ENCODE peak calls at places on chromosomes 7 and 10, in six cellular contexts. L, A, V, P, N and Z are unnamed samples.

GRCh38 chr10:124415210-124415609 is 3.5 kb downstream of the OAT start:
- DNase-seq in V (no peak), A (no peak), N (no peak), P (no peak), L (no peak), Z (no peak)

GRCh38 chr7:28190077-28190476 is 9.5 kb upstream of the JAZF1 start:
- DNase-seq in L (no peak), P (no peak), A (no peak), N (no peak), V (no peak), Z (no peak)

GRCh38 chr7:87058739-87059524 is 522 bp downstream of the ELAPOR2 start:
- DNase-seq in A (no peak), P (no peak), L (peak), V (peak), N (no peak), Z (no peak)

GRCh38 chr10:53904506-53905241 is 896.4 kb downstream of the PCDH15 start:
- DNase-seq in P (no peak), V (no peak), L (no peak), A (no peak), N (no peak), Z (no peak)

GRCh38 chr10:96072673-96073072 is 29.3 kb downstream of the CCNJ start:
- DNase-seq in A (no peak), L (no peak), V (no peak), N (no peak), P (no peak), Z (no peak)

GRCh38 chr10:683448-684071 is 5.9 kb downstream of the DIP2C start:
- DNase-seq in N (peak), P (peak), A (peak), V (no peak), L (no peak), Z (no peak)

GRCh38 chr7:95584752-95585425 is 11.4 kb downstream of the PDK4 start:
- DNase-seq in L (no peak), A (no peak), N (no peak), P (no peak), V (no peak), Z (no peak)

GRCh38 chr10:29585488-29585976 is 49.2 kb downstream of the SVIL start:
- DNase-seq in L (no peak), N (no peak), A (no peak), V (peak), P (no peak), Z (peak)

GRCh38 chr7:152647-153046 is 39.7 kb upstream of the FAM20C start:
- DNase-seq in L (no peak), A (no peak), P (no peak), V (no peak), N (no peak), Z (no peak)

GRCh38 chr10:13740416-13740815 is 153.7 kb downstream of the PRPF18 start:
- DNase-seq in L (no peak), A (no peak), V (no peak), N (no peak), P (no peak), Z (no peak)

GRCh38 chr10:46091834-46092522 is 45.9 kb upstream of the MSMB start:
- DNase-seq in L (no peak), V (no peak), P (no peak), A (no peak), N (no peak), Z (no peak)

GRCh38 chr7:131196808-131197207 is 130.9 kb upstream of the MKLN1 start:
- DNase-seq in P (no peak), A (no peak), N (peak), V (peak), L (no peak), Z (peak)

GRCh38 chr10:54947605-54948004 is 146.6 kb upstream of the PCDH15 start:
- DNase-seq in V (no peak), N (no peak), P (no peak), A (no peak), L (no peak), Z (no peak)

GRCh38 chr7:150515752-150516151 is 1.1 kb downstream of the GIMAP7 start:
- DNase-seq in L (no peak), N (no peak), V (no peak), A (no peak), P (no peak), Z (no peak)

GRCh38 chr7:120981888-120982615 is 6.5 kb upstream of the CPED1 start:
- DNase-seq in V (no peak), A (no peak), P (peak), N (peak), L (no peak), Z (no peak)

GRCh38 chr7:150381785-150382122 is 2.6 kb downstream of the ZNF775 start:
- DNase-seq in N (no peak), V (no peak), A (no peak), L (no peak), P (no peak), Z (no peak)

GRCh38 chr7:24283559-24283899 is 461 bp upstream of the NPY start:
- DNase-seq in A (no peak), L (no peak), V (peak), P (no peak), N (no peak), Z (no peak)

GRCh38 chr10:77590344-77591237 is 47.0 kb downstream of the KCNMA1 start:
- DNase-seq in V (no peak), P (no peak), A (no peak), N (no peak), L (no peak), Z (no peak)

GRCh38 chr10:84665883-84666463 is 337.6 kb downstream of the CCSER2 start:
- DNase-seq in P (no peak), N (no peak), L (no peak), A (no peak), V (peak), Z (peak)

GRCh38 chr10:102801978-102802377 is 35.2 kb downstream of the CYP17A1 start:
- DNase-seq in L (no peak), V (no peak), P (no peak), N (no peak), A (no peak), Z (no peak)

GRCh38 chr10:58515296-58515956 is 2.8 kb downstream of the BICC1 start:
- DNase-seq in A (no peak), P (no peak), L (no peak), V (no peak), N (peak), Z (no peak)

GRCh38 chr7:92504563-92504962 is 23.8 kb downstream of the PEX1 start:
- DNase-seq in L (no peak), V (no peak), N (no peak), P (no peak), A (no peak), Z (no peak)

GRCh38 chr7:44261239-44261638 is 60.5 kb downstream of the YKT6 start:
- DNase-seq in P (no peak), L (no peak), V (no peak), A (no peak), N (no peak), Z (no peak)

GRCh38 chr10:129766611-129767550 is 197.2 kb downstream of the EBF3 start:
- DNase-seq in L (no peak), A (no peak), V (no peak), P (no peak), N (no peak), Z (no peak)

GRCh38 chr10:118036281-118036875 is 10.4 kb downstream of the RAB11FIP2 start:
- DNase-seq in P (peak), L (no peak), V (no peak), A (peak), N (peak), Z (no peak)

GRCh38 chr7:40436761-40437160 is 302.0 kb downstream of the SUGCT start:
- DNase-seq in N (peak), L (no peak), A (no peak), P (no peak), V (no peak), Z (no peak)

GRCh38 chr7:2143981-2144595 is 88.7 kb downstream of the MAD1L1 start:
- DNase-seq in N (no peak), L (no peak), A (no peak), V (no peak), P (no peak), Z (no peak)

GRCh38 chr7:109126404-109127050 is 556.9 kb downstream of the DNAJB9 start:
- DNase-seq in P (no peak), V (peak), A (no peak), N (peak), L (no peak), Z (no peak)

GRCh38 chr10:8159628-8160165 is 105.2 kb downstream of the GATA3 start:
- DNase-seq in N (no peak), A (no peak), P (no peak), L (no peak), V (no peak), Z (no peak)

GRCh38 chr7:26426096-26426495 is 134.4 kb downstream of the SNX10 start:
- DNase-seq in A (no peak), V (no peak), L (no peak), P (no peak), N (no peak), Z (no peak)

GRCh38 chr10:133179651-133180050 is 19.6 kb downstream of the KNDC1 start:
- DNase-seq in P (no peak), L (no peak), V (no peak), A (no peak), N (no peak), Z (peak)

GRCh38 chr10:11713963-11714362 is 28.2 kb upstream of the ECHDC3 start:
- DNase-seq in L (no peak), P (no peak), N (no peak), V (no peak), A (no peak), Z (no peak)

DNA sequence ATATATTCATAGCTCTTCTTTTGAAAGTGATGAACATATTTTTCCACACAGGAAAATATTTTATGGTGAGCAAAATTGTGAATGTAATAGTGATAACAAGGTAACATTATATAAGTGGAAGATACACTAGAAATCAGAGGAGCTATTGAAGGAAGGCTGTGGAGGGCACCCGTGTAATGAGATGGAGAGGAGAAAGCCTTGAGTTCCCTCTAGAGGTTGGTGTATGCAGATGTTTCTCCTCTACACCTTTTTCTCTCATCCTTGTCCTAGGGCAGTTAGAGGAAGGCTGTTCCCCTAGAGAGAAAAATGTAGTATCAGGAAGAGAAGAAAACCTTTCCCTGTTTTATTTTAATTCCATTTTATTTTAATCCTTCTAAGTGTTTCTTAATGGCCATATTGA is 54.6 kb upstream of the NRG3 start:
- DNase-seq in P (no peak), V (peak), L (no peak), A (no peak), N (peak), Z (no peak)
- TF ChIP-seq CTCF in P (no peak), V (peak), L (no peak), A (no peak), N (peak), Z (peak)

GRCh38 chr10:128530301-128530700 is 404.1 kb upstream of the MKI67 start:
- DNase-seq in N (peak), A (no peak), P (no peak), L (no peak), V (no peak), Z (no peak)
- TF ChIP-seq CTCF in N (peak), A (no peak), P (peak), L (peak), V (peak), Z (peak)

DNA sequence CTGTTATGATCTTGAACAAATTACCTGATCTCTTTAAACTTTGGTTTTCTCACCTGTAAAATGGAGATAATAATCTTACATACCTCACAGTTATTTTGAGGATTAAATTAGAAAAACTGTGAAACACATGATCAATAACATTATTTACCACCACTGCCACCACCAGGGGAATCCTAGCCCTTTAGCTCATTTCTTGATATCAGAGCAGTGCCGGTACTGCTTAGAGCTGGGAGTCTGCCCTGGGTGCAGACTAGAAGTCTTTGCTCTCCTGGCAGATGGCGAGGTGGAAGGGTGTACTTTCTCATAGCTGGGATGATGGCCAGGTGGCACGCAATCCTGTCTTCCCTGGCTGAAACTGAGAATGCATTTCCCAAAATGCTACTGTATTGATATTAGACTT is 12.7 kb upstream of the EFCAB10 start:
- DNase-seq in V (no peak), P (no peak), L (peak), N (no peak), A (no peak), Z (no peak)
- TF ChIP-seq CTCF in V (peak), P (no peak), L (no peak), N (no peak), A (no peak), Z (no peak)

DNA sequence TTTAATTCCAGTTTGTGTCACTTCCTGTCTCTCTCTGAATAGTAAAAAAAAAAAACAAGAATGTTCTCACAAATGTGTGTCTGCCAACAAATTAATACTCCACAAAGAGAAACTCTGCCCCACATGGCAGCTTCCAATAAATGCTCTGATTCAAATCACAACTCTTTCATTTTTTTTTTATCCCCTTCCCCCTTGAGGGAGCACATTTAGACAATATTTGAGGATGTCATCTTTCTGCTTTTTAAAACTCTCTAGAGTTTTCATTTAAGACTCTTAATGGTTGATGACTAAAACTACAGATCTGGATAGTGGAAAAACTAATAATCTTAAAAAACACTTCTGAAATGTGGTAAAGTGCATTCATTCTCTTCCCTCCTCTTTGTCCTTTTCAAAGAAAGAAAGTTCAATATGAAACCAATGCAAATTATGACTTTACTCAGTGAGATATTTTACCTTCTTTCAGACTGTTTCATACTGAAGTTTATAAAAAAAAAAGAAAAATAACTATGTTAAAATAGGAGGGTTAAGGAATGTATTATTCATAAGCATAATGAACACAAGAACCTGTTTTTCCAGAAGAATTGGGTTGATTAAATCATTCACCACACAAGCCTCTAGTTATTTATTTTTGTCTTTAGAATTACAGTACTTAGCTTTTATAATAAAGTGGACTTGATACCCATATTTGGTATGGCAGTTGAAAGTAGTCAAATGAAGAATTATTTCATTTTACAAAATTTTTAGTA is 42.4 kb downstream of the ARID5B start:
- DNase-seq in P (peak), A (no peak), L (no peak), N (peak), V (no peak), Z (no peak)
- TF ChIP-seq CTCF in P (no peak), A (no peak), L (no peak), N (peak), V (no peak), Z (no peak)